ENCODE peak calls at places on chromosomes 3 and 15, in five cellular contexts. K, W, S, D and R are unnamed samples.

GRCh38 chr15:68601206-68602197 is 22.7 kb downstream of the CORO2B start:
- DNase-seq in K (no peak), W (no peak), S (no peak), D (no peak), R (peak; percentile 29)

GRCh38 chr3:152097120-152097519 is 171.6 kb upstream of the MBNL1 start:
- DNase-seq in K (no peak), W (no peak), S (no peak), D (no peak), R (no peak)

GRCh38 chr15:89825264-89825940 is 10.8 kb upstream of the ANPEP start:
- DNase-seq in K (no peak), W (peak; percentile 57), S (no peak), D (no peak), R (peak; percentile 60)

GRCh38 chr3:36394176-36394575 is 13.9 kb downstream of the STAC start:
- DNase-seq in K (no peak), W (no peak), S (no peak), D (peak; percentile 60), R (peak; percentile 68)

GRCh38 chr15:70584838-70585706 is 178.3 kb downstream of the UACA start:
- DNase-seq in K (no peak), W (no peak), S (no peak), D (peak; percentile 58), R (no peak)

GRCh38 chr3:16994842-16995535 is 110.2 kb downstream of the PLCL2 start:
- DNase-seq in K (no peak), W (no peak), S (no peak), D (peak; percentile 8), R (no peak)

GRCh38 chr15:50542051-50542450 is 4.4 kb downstream of the USP50 start:
- DNase-seq in K (peak; percentile 59), W (no peak), S (no peak), D (peak; percentile 91), R (peak; percentile 96)

GRCh38 chr3:142850395-142851023 is 38.4 kb downstream of the PCOLCE2 start:
- DNase-seq in K (peak; percentile 77), W (peak; percentile 99), S (no peak), D (peak; percentile 68), R (peak; percentile 84)

GRCh38 chr3:3141939-3142338 is 15.2 kb downstream of the TRNT1 start:
- DNase-seq in K (no peak), W (no peak), S (no peak), D (no peak), R (no peak)

GRCh38 chr15:94478763-94479162 is 247.4 kb downstream of the MCTP2 start:
- DNase-seq in K (no peak), W (no peak), S (no peak), D (no peak), R (no peak)

GRCh38 chr3:56677286-56677685 is 5.8 kb downstream of the TASOR start:
- DNase-seq in K (no peak), W (no peak), S (no peak), D (no peak), R (no peak)

GRCh38 chr15:40340740-40341400 is at the start of gene CCDC9B:
- DNase-seq in K (no peak), W (no peak), S (peak; percentile 75), D (peak; percentile 97), R (peak; percentile 92)

GRCh38 chr15:91664224-91664836 is 189.2 kb upstream of the SLCO3A1 start:
- DNase-seq in K (no peak), W (no peak), S (no peak), D (no peak), R (no peak)

GRCh38 chr3:17195856-17196604 is 311.3 kb downstream of the PLCL2 start:
- DNase-seq in K (no peak), W (peak; percentile 15), S (no peak), D (peak; percentile 82), R (peak; percentile 87)

GRCh38 chr3:195129644-195130492 is 141.1 kb downstream of the XXYLT1 start:
- DNase-seq in K (no peak), W (no peak), S (no peak), D (no peak), R (no peak)

GRCh38 chr15:67116742-67117141 is 51.3 kb downstream of the SMAD3 start:
- DNase-seq in K (no peak), W (no peak), S (no peak), D (no peak), R (no peak)

GRCh38 chr3:13157986-13158385 is 84.8 kb upstream of the IQSEC1 start:
- DNase-seq in K (no peak), W (no peak), S (no peak), D (no peak), R (no peak)